ENCODE peak calls at places on chromosomes 13 and 19, in ten cellular contexts. J is Peyer's patch, P is adrenal gland, T is RWPE1, K is left ventricle myocardium inferior, S is testis, M is GM23338, Q is PC-3, B is pancreas, L is mammary epithelial cell. Z is an unnamed sample.

GRCh38 chr13:31945202-31945978 is 86.2 kb upstream of the FRY start:
- DNase-seq in J (peak), P (peak), T (peak), K (peak), S (peak), M (peak), Q (peak), B (peak), L (peak), Z (no peak)

GRCh38 chr13:49495783-49496762 is at the start of gene PHF11:
- DNase-seq in J (peak), P (peak), T (peak), K (peak), S (peak), M (peak), Q (peak), B (peak), L (peak), Z (no peak)

GRCh38 chr13:54890976-54891375 is 1862.4 kb downstream of the OLFM4 start:
- DNase-seq in J (no peak), P (no peak), T (no peak), K (no peak), S (no peak), M (no peak), Q (no peak), B (no peak), L (no peak), Z (no peak)

GRCh38 chr13:112879283-112879833 is 89.7 kb upstream of the MCF2L start:
- DNase-seq in J (no peak), P (no peak), T (no peak), K (peak), S (no peak), M (no peak), Q (no peak), B (peak), L (no peak), Z (no peak)

GRCh38 chr19:51691122-51692064 is 1.7 kb upstream of the SPACA6 start:
- DNase-seq in J (no peak), P (peak), T (no peak), K (no peak), S (peak), M (peak), Q (no peak), B (no peak), L (no peak), Z (no peak)

GRCh38 chr19:36528921-36529518 is 949 bp upstream of the ZNF260 start:
- DNase-seq in J (no peak), P (no peak), T (peak), K (no peak), S (peak), M (peak), Q (no peak), B (no peak), L (peak), Z (peak)

GRCh38 chr13:42594577-42595571 is 20.9 kb downstream of the TNFSF11 start:
- DNase-seq in J (peak), P (peak), T (peak), K (no peak), S (peak), M (peak), Q (peak), B (no peak), L (peak), Z (peak)

GRCh38 chr13:38657191-38657590 is 29.7 kb upstream of the FREM2 start:
- DNase-seq in J (no peak), P (no peak), T (no peak), K (no peak), S (no peak), M (no peak), Q (peak), B (no peak), L (peak), Z (no peak)

GRCh38 chr13:64130170-64130569 is 2714.5 kb upstream of the PCDH20 start:
- DNase-seq in J (no peak), P (no peak), T (no peak), K (no peak), S (no peak), M (no peak), Q (no peak), B (no peak), L (no peak), Z (no peak)

GRCh38 chr13:57846600-57847173 is 215.1 kb downstream of the PCDH17 start:
- DNase-seq in J (no peak), P (no peak), T (no peak), K (no peak), S (no peak), M (no peak), Q (no peak), B (no peak), L (no peak), Z (no peak)

GRCh38 chr19:47227347-47228167 is 3.4 kb downstream of the BBC3 start:
- DNase-seq in J (peak), P (peak), T (peak), K (peak), S (peak), M (peak), Q (peak), B (peak), L (peak), Z (peak)

GRCh38 chr19:3475449-3475848 is 4.9 kb downstream of the SMIM24 start:
- DNase-seq in J (no peak), P (no peak), T (no peak), K (no peak), S (no peak), M (no peak), Q (no peak), B (no peak), L (no peak), Z (no peak)

GRCh38 chr19:5131031-5131865 is 162.3 kb downstream of the KDM4B start:
- DNase-seq in J (peak), P (no peak), T (no peak), K (no peak), S (peak), M (peak), Q (no peak), B (no peak), L (no peak), Z (no peak)

GRCh38 chr19:17281391-17282304 is at the start of gene ANKLE1:
- DNase-seq in J (peak), P (no peak), T (peak), K (peak), S (no peak), M (peak), Q (no peak), B (peak), L (no peak), Z (no peak)

GRCh38 chr19:28990522-28990921 is 222.4 kb downstream of the UQCRFS1 start:
- DNase-seq in J (no peak), P (no peak), T (no peak), K (no peak), S (peak), M (no peak), Q (no peak), B (no peak), L (no peak), Z (no peak)

GRCh38 chr19:12783226-12783848 is 7.9 kb upstream of the JUNB start:
- DNase-seq in J (no peak), P (no peak), T (peak), K (no peak), S (no peak), M (peak), Q (no peak), B (no peak), L (no peak), Z (no peak)

GRCh38 chr13:71787461-71787860 is 79.5 kb downstream of the DACH1 start:
- DNase-seq in J (no peak), P (no peak), T (no peak), K (no peak), S (no peak), M (no peak), Q (no peak), B (no peak), L (no peak), Z (no peak)

GRCh38 chr13:44523176-44524017 is 52.7 kb downstream of the TSC22D1 start:
- DNase-seq in J (no peak), P (no peak), T (peak), K (no peak), S (peak), M (peak), Q (peak), B (no peak), L (peak), Z (no peak)

GRCh38 chr13:80010286-80010831 is 330.6 kb downstream of the SPRY2 start:
- DNase-seq in J (no peak), P (no peak), T (no peak), K (no peak), S (no peak), M (no peak), Q (no peak), B (no peak), L (no peak), Z (no peak)

GRCh38 chr19:13146763-13147563 is 3.2 kb downstream of the STX10 start:
- DNase-seq in J (no peak), P (peak), T (no peak), K (no peak), S (no peak), M (no peak), Q (no peak), B (no peak), L (no peak), Z (no peak)

GRCh38 chr13:50286376-50286775 is 271.1 kb downstream of the KCNRG start:
- DNase-seq in J (no peak), P (no peak), T (no peak), K (no peak), S (no peak), M (no peak), Q (no peak), B (no peak), L (no peak), Z (no peak)

GRCh38 chr13:35411059-35411744 is 65.3 kb downstream of the MAB21L1 start:
- DNase-seq in J (no peak), P (no peak), T (no peak), K (no peak), S (no peak), M (no peak), Q (no peak), B (no peak), L (no peak), Z (no peak)

GRCh38 chr19:37227996-37228395 is 10.0 kb downstream of the ZNF383 start:
- DNase-seq in J (no peak), P (no peak), T (no peak), K (no peak), S (peak), M (peak), Q (peak), B (no peak), L (no peak), Z (peak)

GRCh38 chr13:73870970-73871935 is 263.0 kb downstream of the KLF12 start:
- DNase-seq in J (no peak), P (peak), T (no peak), K (no peak), S (peak), M (peak), Q (no peak), B (no peak), L (no peak), Z (no peak)

GRCh38 chr13:45604892-45605291 is 10.6 kb downstream of the ERICH6B start:
- DNase-seq in J (no peak), P (no peak), T (no peak), K (no peak), S (no peak), M (peak), Q (no peak), B (no peak), L (no peak), Z (no peak)

GRCh38 chr19:15115080-15115479 is 7.9 kb downstream of the SYDE1 start:
- DNase-seq in J (peak), P (peak), T (no peak), K (peak), S (peak), M (no peak), Q (no peak), B (no peak), L (no peak), Z (no peak)

GRCh38 chr19:49662011-49662410 is 3.6 kb downstream of the IRF3 start:
- DNase-seq in J (no peak), P (no peak), T (no peak), K (no peak), S (no peak), M (no peak), Q (no peak), B (no peak), L (no peak), Z (no peak)

GRCh38 chr19:1019980-1020867 is 699 bp downstream of the TMEM259 start:
- DNase-seq in J (peak), P (peak), T (no peak), K (no peak), S (peak), M (peak), Q (no peak), B (no peak), L (no peak), Z (no peak)

GRCh38 chr13:46382224-46382623 is 4.8 kb downstream of the RUBCNL start:
- DNase-seq in J (no peak), P (no peak), T (no peak), K (no peak), S (no peak), M (no peak), Q (no peak), B (no peak), L (no peak), Z (no peak)

GRCh38 chr13:112012004-112012704 is 54.8 kb upstream of the SOX1 start:
- DNase-seq in J (no peak), P (no peak), T (no peak), K (no peak), S (no peak), M (peak), Q (no peak), B (no peak), L (no peak), Z (no peak)

GRCh38 chr19:35134601-35135091 is at the start of gene LGI4:
- DNase-seq in J (no peak), P (no peak), T (no peak), K (no peak), S (no peak), M (no peak), Q (no peak), B (no peak), L (no peak), Z (peak)

GRCh38 chr19:40266111-40266510 is 19.0 kb downstream of the AKT2 start:
- DNase-seq in J (no peak), P (peak), T (no peak), K (peak), S (peak), M (no peak), Q (no peak), B (no peak), L (no peak), Z (no peak)

GRCh38 chr13:37481005-37481857 is 117.3 kb downstream of the POSTN start:
- DNase-seq in J (no peak), P (no peak), T (no peak), K (no peak), S (no peak), M (no peak), Q (no peak), B (no peak), L (peak), Z (no peak)

GRCh38 chr13:79128158-79128557 is 277.9 kb downstream of the RBM26 start:
- DNase-seq in J (no peak), P (no peak), T (peak), K (no peak), S (no peak), M (no peak), Q (peak), B (no peak), L (peak), Z (no peak)

GRCh38 chr13:52136763-52137162 is 7.9 kb upstream of the NEK5 start:
- DNase-seq in J (no peak), P (no peak), T (no peak), K (no peak), S (no peak), M (no peak), Q (no peak), B (no peak), L (no peak), Z (no peak)

GRCh38 chr19:4367336-4367723 is 24.0 kb downstream of the MPND start:
- DNase-seq in J (no peak), P (no peak), T (no peak), K (no peak), S (no peak), M (no peak), Q (no peak), B (no peak), L (no peak), Z (no peak)

DNA sequence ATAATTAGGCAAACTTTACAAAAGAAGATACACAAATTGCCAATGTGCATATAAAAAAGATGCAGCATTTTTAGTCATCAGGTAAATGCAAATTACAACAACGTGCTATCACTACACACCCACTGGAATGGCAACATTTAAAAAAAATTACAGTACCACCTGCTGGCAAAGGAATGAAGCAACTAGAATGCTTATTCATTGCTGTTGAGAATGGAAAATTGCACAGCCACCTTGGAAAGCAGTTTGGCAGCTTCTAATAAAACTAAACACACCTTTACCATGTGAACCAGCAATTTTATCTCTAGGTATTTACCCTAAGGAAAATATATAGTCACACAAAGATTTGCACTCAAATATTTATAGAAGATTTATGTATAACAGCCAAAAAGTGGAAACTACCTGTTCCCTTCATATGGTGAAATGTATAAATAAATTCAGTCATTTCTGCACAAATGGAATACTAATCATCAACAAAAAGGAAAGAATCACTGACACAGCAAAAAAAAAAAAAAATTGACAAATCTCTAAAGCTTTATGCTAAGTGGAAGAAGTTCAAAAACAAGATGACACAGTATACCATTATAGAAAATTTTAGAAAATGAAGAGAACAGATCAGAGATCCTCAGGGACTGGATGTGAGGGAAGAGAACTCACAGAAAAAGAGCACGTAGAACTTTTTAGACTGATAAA is 30.3 kb downstream of the OXGR1 start:
- DNase-seq in J (no peak), P (no peak), T (no peak), K (no peak), S (no peak), M (no peak), Q (peak), B (no peak), L (peak), Z (no peak)
- TF ChIP-seq CTCF in J (no peak), P (no peak), T (no peak), K (no peak), S (no peak), M (peak), Q (peak), B (no peak), L (peak), Z (peak)

GRCh38 chr19:32581704-32582164 is 744 bp downstream of the PDCD5 start:
- DNase-seq in J (peak), P (peak), T (peak), K (peak), S (peak), M (peak), Q (peak), B (no peak), L (peak), Z (peak)
- H3K27ac ChIP-seq in J (peak), P (peak), T (peak), K (peak), S (peak), M (no peak), Q (no peak), B (peak), L (peak), Z (peak)

GRCh38 chr13:109610517-109610916 is 175.9 kb downstream of the IRS2 start:
- DNase-seq in J (peak), P (peak), T (no peak), K (peak), S (peak), M (peak), Q (peak), B (no peak), L (no peak), Z (peak)
- TF ChIP-seq CTCF in J (peak), P (peak), T (no peak), K (peak), S (no peak), M (peak), Q (peak), B (no peak), L (peak), Z (peak)

GRCh38 chr19:42270346-42271044 is 1.4 kb downstream of the CIC start:
- DNase-seq in J (peak), P (peak), T (peak), K (no peak), S (peak), M (no peak), Q (peak), B (peak), L (peak), Z (no peak)
- H3K27ac ChIP-seq in J (peak), P (peak), T (peak), K (peak), S (peak), M (peak), Q (peak), B (peak), L (peak), Z (peak)

DNA sequence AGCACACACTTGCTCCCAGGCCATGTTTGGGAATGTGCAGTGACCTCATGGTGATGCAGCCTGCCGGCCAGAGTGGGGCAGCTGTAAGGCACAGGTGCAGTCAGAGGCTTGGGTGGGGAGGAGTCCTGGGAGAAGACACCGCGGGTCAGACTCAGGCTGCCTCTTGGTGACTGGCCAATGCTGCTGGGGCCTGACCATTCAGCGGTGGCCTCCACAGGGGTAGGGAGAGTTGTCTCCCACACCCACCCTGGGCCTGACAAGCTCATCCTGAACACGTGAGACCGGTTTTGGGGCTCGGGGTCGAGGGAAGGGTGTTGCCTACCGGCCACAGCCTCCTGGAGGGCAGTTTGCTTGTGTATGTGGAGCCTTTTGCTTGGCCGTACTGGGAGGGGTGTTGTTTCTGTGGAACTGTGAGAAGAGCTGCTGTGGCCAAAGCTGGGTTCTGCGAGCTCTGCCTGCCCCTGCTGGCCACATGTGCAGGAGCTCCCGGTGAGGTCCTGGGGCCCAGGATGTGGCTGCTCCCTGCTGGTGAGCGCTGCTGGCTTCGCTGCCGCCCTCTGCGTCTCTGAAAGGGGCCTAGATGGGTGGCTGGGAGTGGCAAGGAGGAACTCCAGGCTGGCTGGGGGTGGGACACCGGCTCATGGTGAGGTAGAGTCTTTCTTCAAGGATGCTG is 22.1 kb downstream of the UPF1 start:
- DNase-seq in J (no peak), P (no peak), T (no peak), K (no peak), S (no peak), M (no peak), Q (no peak), B (no peak), L (no peak), Z (no peak)
- TF ChIP-seq CTCF in J (no peak), P (no peak), T (no peak), K (no peak), S (no peak), M (peak), Q (no peak), B (no peak), L (no peak), Z (peak)